ENCODE peak calls at places on chromosomes 12 and 14, in seven cellular contexts. O is NCI-H2029 treated with DMSO at 0.1 percent for 48 hours; M is type B pancreatic cell; L is CD8-positive, alpha-beta memory T cell; B is T follicular helper cell; F is ACHN; N is NCI-H1105. S is an unnamed sample.

GRCh38 chr12:195951-196350 is 18.0 kb downstream of the SLC6A12 start:
- DNase-seq in L (no peak), N (no peak), B (no peak), M (no peak), F (no peak), O (no peak), S (no peak)

GRCh38 chr12:56521590-56522371 is at the start of gene RBMS2:
- DNase-seq in F (peak; percentile 97), M (peak; percentile 73), N (peak; percentile 48), B (peak; percentile 26), L (peak; percentile 68), O (peak; percentile 5), S (peak; percentile 96)

GRCh38 chr12:58575281-58575680 is 345.0 kb downstream of the LRIG3 start:
- DNase-seq in M (no peak), F (no peak), L (no peak), N (no peak), B (no peak), O (no peak), S (peak; percentile 66)

GRCh38 chr14:70416322-70416716 is 571 bp downstream of the SYNJ2BP start:
- DNase-seq in B (no peak), F (peak; percentile 21), N (peak; percentile 15), M (no peak), O (peak; percentile 3), L (no peak), S (peak; percentile 6)

GRCh38 chr14:32657081-32657480 is 281.6 kb upstream of the NPAS3 start:
- DNase-seq in L (no peak), B (no peak), O (no peak), N (no peak), M (no peak), F (peak; percentile 9), S (peak; percentile 95)

GRCh38 chr14:90109858-90110257 is 48.1 kb downstream of the KCNK13 start:
- DNase-seq in M (no peak), B (no peak), F (peak; percentile 30), L (no peak), O (no peak), N (no peak), S (peak; percentile 3)

GRCh38 chr14:38330262-38330661 is 74.4 kb upstream of the CLEC14A start:
- DNase-seq in M (no peak), N (no peak), O (no peak), B (no peak), L (no peak), F (no peak), S (no peak)

GRCh38 chr12:54958048-54958658 is 26.4 kb downstream of the TESPA1 start:
- DNase-seq in M (no peak), L (peak; percentile 65), B (peak; percentile 34), F (peak; percentile 78), N (peak; percentile 39), O (peak; percentile 57), S (peak; percentile 74)

GRCh38 chr12:111033281-111034147 is 113.1 kb upstream of the MYL2 start:
- DNase-seq in L (no peak), B (no peak), N (peak; percentile 47), F (no peak), O (no peak), M (no peak), S (no peak)

GRCh38 chr14:92729632-92730358 is 18.6 kb downstream of the LGMN start:
- DNase-seq in N (no peak), F (peak; percentile 80), M (no peak), L (no peak), O (no peak), B (no peak), S (peak; percentile 97)

GRCh38 chr12:52682381-52682660 is 2.1 kb upstream of the KRT1 start:
- DNase-seq in N (no peak), L (no peak), B (no peak), F (no peak), O (no peak), M (no peak), S (no peak)

GRCh38 chr14:92385561-92385960 is 62.6 kb downstream of the SLC24A4 start:
- DNase-seq in L (no peak), B (no peak), F (no peak), M (no peak), N (no peak), O (no peak), S (no peak)

GRCh38 chr12:2016862-2017723 is 12.8 kb upstream of the DCP1B start:
- DNase-seq in L (no peak), B (no peak), F (no peak), M (no peak), N (peak; percentile 27), O (no peak), S (no peak)

GRCh38 chr12:66196806-66197205 is 7.8 kb downstream of the IRAK3 start:
- DNase-seq in O (no peak), B (no peak), M (no peak), F (no peak), N (no peak), L (no peak), S (peak; percentile 23)

GRCh38 chr14:103550451-103551337 is 11.8 kb downstream of the BAG5 start:
- DNase-seq in M (no peak), L (peak; percentile 40), F (peak; percentile 84), B (no peak), N (no peak), O (no peak), S (no peak)

S was measured in iris pigment epithelial cell.